ENCODE peak calls at places on chromosomes 16 and 17, in seven cellular contexts. One of them, this sample, is unnamed.

GRCh38 chr17:79117905-79118487 is 43.4 kb downstream of the ENGASE start:
- DNase-seq in ELR: no peak
- DNase-seq in aorta: no peak
- DNase-seq in mammary epithelial cell: no peak
- DNase-seq in nephron progenitor cell: no peak
- DNase-seq in KBM-7: no peak
- DNase-seq in stimulated activated CD4-positive, alpha-beta T cell treated with anti-CD3 and anti-CD28 coated beads, TNF-alpha, amount 100 ng/mL, for 48 hours: no peak
- DNase-seq in this sample: no peak

GRCh38 chr17:20097362-20097761 is 88.2 kb downstream of the SPECC1 start:
- DNase-seq in ELR: no peak
- DNase-seq in aorta: no peak
- DNase-seq in mammary epithelial cell: no peak
- DNase-seq in nephron progenitor cell: no peak
- DNase-seq in KBM-7: no peak
- DNase-seq in stimulated activated CD4-positive, alpha-beta T cell treated with anti-CD3 and anti-CD28 coated beads, TNF-alpha, amount 100 ng/mL, for 48 hours: no peak
- DNase-seq in this sample: no peak

GRCh38 chr16:66207139-66207863 is 159.2 kb upstream of the CDH5 start:
- DNase-seq in ELR: no peak
- DNase-seq in aorta: no peak
- DNase-seq in mammary epithelial cell: no peak
- DNase-seq in nephron progenitor cell: no peak
- DNase-seq in KBM-7: peak
- DNase-seq in stimulated activated CD4-positive, alpha-beta T cell treated with anti-CD3 and anti-CD28 coated beads, TNF-alpha, amount 100 ng/mL, for 48 hours: no peak
- DNase-seq in this sample: no peak

GRCh38 chr16:22194707-22195444 is 11.2 kb upstream of the EEF2K start:
- DNase-seq in ELR: no peak
- DNase-seq in aorta: no peak
- DNase-seq in mammary epithelial cell: no peak
- DNase-seq in nephron progenitor cell: no peak
- DNase-seq in KBM-7: no peak
- DNase-seq in stimulated activated CD4-positive, alpha-beta T cell treated with anti-CD3 and anti-CD28 coated beads, TNF-alpha, amount 100 ng/mL, for 48 hours: no peak
- DNase-seq in this sample: no peak

GRCh38 chr16:75152635-75153034 is 4.3 kb downstream of the ZFP1 start:
- DNase-seq in ELR: no peak
- DNase-seq in aorta: no peak
- DNase-seq in mammary epithelial cell: no peak
- DNase-seq in nephron progenitor cell: no peak
- DNase-seq in KBM-7: no peak
- DNase-seq in stimulated activated CD4-positive, alpha-beta T cell treated with anti-CD3 and anti-CD28 coated beads, TNF-alpha, amount 100 ng/mL, for 48 hours: no peak
- DNase-seq in this sample: no peak

GRCh38 chr16:35506018-35506897 is 2046.8 kb downstream of the TP53TG3F start:
- DNase-seq in ELR: no peak
- DNase-seq in aorta: no peak
- DNase-seq in mammary epithelial cell: no peak
- DNase-seq in nephron progenitor cell: no peak
- DNase-seq in KBM-7: no peak
- DNase-seq in stimulated activated CD4-positive, alpha-beta T cell treated with anti-CD3 and anti-CD28 coated beads, TNF-alpha, amount 100 ng/mL, for 48 hours: no peak
- DNase-seq in this sample: no peak

GRCh38 chr17:42436401-42436800 is 13.3 kb upstream of the CAVIN1 start:
- DNase-seq in ELR: peak
- DNase-seq in aorta: peak
- DNase-seq in mammary epithelial cell: peak
- DNase-seq in nephron progenitor cell: no peak
- DNase-seq in KBM-7: no peak
- DNase-seq in stimulated activated CD4-positive, alpha-beta T cell treated with anti-CD3 and anti-CD28 coated beads, TNF-alpha, amount 100 ng/mL, for 48 hours: no peak
- DNase-seq in this sample: peak

GRCh38 chr17:4327638-4328037 is 38.8 kb downstream of the UBE2G1 start:
- DNase-seq in ELR: peak
- DNase-seq in aorta: peak
- DNase-seq in mammary epithelial cell: peak
- DNase-seq in nephron progenitor cell: no peak
- DNase-seq in KBM-7: no peak
- DNase-seq in stimulated activated CD4-positive, alpha-beta T cell treated with anti-CD3 and anti-CD28 coated beads, TNF-alpha, amount 100 ng/mL, for 48 hours: no peak
- DNase-seq in this sample: peak

GRCh38 chr16:4471869-4472268 is 2.6 kb downstream of the NMRAL1 start:
- DNase-seq in ELR: no peak
- DNase-seq in aorta: no peak
- DNase-seq in mammary epithelial cell: no peak
- DNase-seq in nephron progenitor cell: no peak
- DNase-seq in KBM-7: no peak
- DNase-seq in stimulated activated CD4-positive, alpha-beta T cell treated with anti-CD3 and anti-CD28 coated beads, TNF-alpha, amount 100 ng/mL, for 48 hours: no peak
- DNase-seq in this sample: no peak

GRCh38 chr17:40372031-40372430 is 7.5 kb upstream of the GJD3 start:
- DNase-seq in ELR: no peak
- DNase-seq in aorta: no peak
- DNase-seq in mammary epithelial cell: no peak
- DNase-seq in nephron progenitor cell: no peak
- DNase-seq in KBM-7: no peak
- DNase-seq in stimulated activated CD4-positive, alpha-beta T cell treated with anti-CD3 and anti-CD28 coated beads, TNF-alpha, amount 100 ng/mL, for 48 hours: no peak
- DNase-seq in this sample: no peak

GRCh38 chr16:86998196-86999001 is 318.8 kb downstream of the C16orf95 start:
- DNase-seq in ELR: no peak
- DNase-seq in aorta: no peak
- DNase-seq in mammary epithelial cell: no peak
- DNase-seq in nephron progenitor cell: no peak
- DNase-seq in KBM-7: no peak
- DNase-seq in stimulated activated CD4-positive, alpha-beta T cell treated with anti-CD3 and anti-CD28 coated beads, TNF-alpha, amount 100 ng/mL, for 48 hours: no peak
- DNase-seq in this sample: no peak

GRCh38 chr17:74453665-74454196 is 12.7 kb upstream of the CD300A start:
- DNase-seq in ELR: no peak
- DNase-seq in aorta: no peak
- DNase-seq in mammary epithelial cell: no peak
- DNase-seq in nephron progenitor cell: no peak
- DNase-seq in KBM-7: peak
- DNase-seq in stimulated activated CD4-positive, alpha-beta T cell treated with anti-CD3 and anti-CD28 coated beads, TNF-alpha, amount 100 ng/mL, for 48 hours: peak
- DNase-seq in this sample: peak

GRCh38 chr16:396605-397004 is 394 bp upstream of the NME4 start:
- DNase-seq in ELR: peak
- DNase-seq in aorta: no peak
- DNase-seq in mammary epithelial cell: no peak
- DNase-seq in nephron progenitor cell: peak
- DNase-seq in KBM-7: peak
- DNase-seq in stimulated activated CD4-positive, alpha-beta T cell treated with anti-CD3 and anti-CD28 coated beads, TNF-alpha, amount 100 ng/mL, for 48 hours: no peak
- DNase-seq in this sample: no peak

GRCh38 chr16:10598157-10598556 is 17.8 kb upstream of the EMP2 start:
- DNase-seq in ELR: no peak
- DNase-seq in aorta: no peak
- DNase-seq in mammary epithelial cell: no peak
- DNase-seq in nephron progenitor cell: no peak
- DNase-seq in KBM-7: no peak
- DNase-seq in stimulated activated CD4-positive, alpha-beta T cell treated with anti-CD3 and anti-CD28 coated beads, TNF-alpha, amount 100 ng/mL, for 48 hours: no peak
- DNase-seq in this sample: no peak

GRCh38 chr16:49608095-49608494 is 234.5 kb downstream of the C16orf78 start:
- DNase-seq in ELR: no peak
- DNase-seq in aorta: no peak
- DNase-seq in mammary epithelial cell: no peak
- DNase-seq in nephron progenitor cell: peak
- DNase-seq in KBM-7: no peak
- DNase-seq in stimulated activated CD4-positive, alpha-beta T cell treated with anti-CD3 and anti-CD28 coated beads, TNF-alpha, amount 100 ng/mL, for 48 hours: no peak
- DNase-seq in this sample: peak

GRCh38 chr17:68498479-68499326 is 13.5 kb upstream of the PRKAR1A start:
- DNase-seq in ELR: no peak
- DNase-seq in aorta: no peak
- DNase-seq in mammary epithelial cell: no peak
- DNase-seq in nephron progenitor cell: no peak
- DNase-seq in KBM-7: peak
- DNase-seq in stimulated activated CD4-positive, alpha-beta T cell treated with anti-CD3 and anti-CD28 coated beads, TNF-alpha, amount 100 ng/mL, for 48 hours: no peak
- DNase-seq in this sample: no peak

GRCh38 chr17:82551779-82552457 is 32.4 kb downstream of the FOXK2 start:
- DNase-seq in ELR: peak
- DNase-seq in aorta: peak
- DNase-seq in mammary epithelial cell: peak
- DNase-seq in nephron progenitor cell: peak
- DNase-seq in KBM-7: peak
- DNase-seq in stimulated activated CD4-positive, alpha-beta T cell treated with anti-CD3 and anti-CD28 coated beads, TNF-alpha, amount 100 ng/mL, for 48 hours: peak
- DNase-seq in this sample: no peak

GRCh38 chr17:14553847-14554246 is 253.0 kb downstream of the HS3ST3B1 start:
- DNase-seq in ELR: no peak
- DNase-seq in aorta: no peak
- DNase-seq in mammary epithelial cell: no peak
- DNase-seq in nephron progenitor cell: no peak
- DNase-seq in KBM-7: no peak
- DNase-seq in stimulated activated CD4-positive, alpha-beta T cell treated with anti-CD3 and anti-CD28 coated beads, TNF-alpha, amount 100 ng/mL, for 48 hours: no peak
- DNase-seq in this sample: no peak

GRCh38 chr16:56558024-56558747 is 6.7 kb upstream of the MT4 start:
- DNase-seq in ELR: peak
- DNase-seq in aorta: no peak
- DNase-seq in mammary epithelial cell: peak
- DNase-seq in nephron progenitor cell: no peak
- DNase-seq in KBM-7: no peak
- DNase-seq in stimulated activated CD4-positive, alpha-beta T cell treated with anti-CD3 and anti-CD28 coated beads, TNF-alpha, amount 100 ng/mL, for 48 hours: no peak
- DNase-seq in this sample: peak